ENCODE peak calls at places on chromosomes 3 and 15, in five cellular contexts. K is IMR-90, J is HCT116, F is SK-N-SH, G is A549. C is an unnamed sample.

GRCh38 chr3:194342861-194343560 is 8.1 kb downstream of the CPN2 start:
- DNase-seq in J (no peak), K (peak; percentile 59), G (no peak), F (no peak), C (no peak)

GRCh38 chr3:182294256-182294655 is 499.0 kb upstream of the ATP11B start:
- DNase-seq in G (no peak), F (no peak), J (no peak), K (no peak), C (no peak)

GRCh38 chr15:59436774-59437472 is 1.1 kb upstream of the FAM81A start:
- DNase-seq in K (no peak), F (peak; percentile 37), G (no peak), J (no peak), C (no peak)

GRCh38 chr3:28247286-28247685 is 5.9 kb downstream of the CMC1 start:
- DNase-seq in G (no peak), K (no peak), F (no peak), J (no peak), C (no peak)

GRCh38 chr3:162632672-162633071 is 1136.1 kb downstream of the OTOL1 start:
- DNase-seq in J (no peak), K (no peak), F (no peak), G (no peak), C (no peak)

GRCh38 chr3:125212096-125212508 is 446 bp downstream of the SLC12A8 start:
- DNase-seq in F (peak; percentile 62), K (no peak), G (no peak), J (no peak), C (no peak)

GRCh38 chr3:146092230-146092629 is 68.8 kb downstream of the PLOD2 start:
- DNase-seq in J (no peak), G (no peak), K (peak; percentile 38), F (no peak), C (no peak)

GRCh38 chr3:97037294-97037943 is 223.0 kb downstream of the EPHA6 start:
- DNase-seq in K (no peak), F (no peak), G (no peak), J (no peak), C (no peak)

GRCh38 chr15:53034767-53035245 is 244.7 kb upstream of the ONECUT1 start:
- DNase-seq in J (no peak), F (no peak), G (no peak), K (no peak), C (no peak)

GRCh38 chr3:141402476-141403171 is 34.3 kb downstream of the ZBTB38 start:
- DNase-seq in F (peak; percentile 84), J (no peak), K (peak; percentile 78), G (peak; percentile 45), C (no peak)

GRCh38 chr3:48507256-48508061 is 3.5 kb upstream of the SHISA5 start:
- DNase-seq in J (peak; percentile 87), G (peak; percentile 79), K (peak; percentile 67), F (peak; percentile 86), C (peak; percentile 65)

GRCh38 chr3:112908252-112908651 is 61.6 kb upstream of the CD200R1L start:
- DNase-seq in F (no peak), J (no peak), K (no peak), G (no peak), C (no peak)

GRCh38 chr3:26245236-26245635 is 377.3 kb upstream of the LRRC3B start:
- DNase-seq in J (no peak), K (no peak), F (no peak), G (no peak), C (no peak)

GRCh38 chr3:52244061-52244628 is 1.4 kb upstream of the PPM1M start:
- DNase-seq in K (peak; percentile 43), G (no peak), F (no peak), J (no peak), C (no peak)

GRCh38 chr15:89187911-89188514 is 33.4 kb downstream of the RLBP1 start:
- DNase-seq in F (no peak), G (no peak), K (peak; percentile 42), J (no peak), C (no peak)

GRCh38 chr15:36970522-36970921 is 129.8 kb downstream of the MEIS2 start:
- DNase-seq in G (no peak), J (no peak), K (no peak), F (no peak), C (no peak)

GRCh38 chr15:100114100-100114499 is 227.7 kb downstream of the ADAMTS17 start:
- DNase-seq in K (peak; percentile 92), G (no peak), F (no peak), J (no peak), C (no peak)

GRCh38 chr3:148873270-148873927 is 8.3 kb downstream of the CPA3 start:
- DNase-seq in G (no peak), K (no peak), F (no peak), J (no peak), C (no peak)

GRCh38 chr3:3800685-3801509 is 1.7 kb downstream of the LRRN1 start:
- DNase-seq in F (peak; percentile 61), G (no peak), J (no peak), K (no peak), C (no peak)

GRCh38 chr15:96087180-96087886 is 243.2 kb upstream of the NR2F2 start:
- DNase-seq in K (no peak), F (no peak), J (no peak), G (no peak), C (no peak)

GRCh38 chr15:101323793-101324505 is 28.9 kb upstream of the SNRPA1 start:
- DNase-seq in J (no peak), K (no peak), G (no peak), F (no peak), C (no peak)

GRCh38 chr3:112307557-112307956 is 13.5 kb upstream of the SLC9C1 start:
- DNase-seq in K (no peak), G (no peak), F (no peak), J (no peak), C (no peak)

GRCh38 chr15:44129911-44130310 is 65.2 kb downstream of the FRMD5 start:
- DNase-seq in G (no peak), J (no peak), F (no peak), K (no peak), C (no peak)

GRCh38 chr15:53323197-53323596 is 436.3 kb downstream of the WDR72 start:
- DNase-seq in G (no peak), K (no peak), J (no peak), F (no peak), C (no peak)

GRCh38 chr3:135125171-135125801 is 330.2 kb downstream of the EPHB1 start:
- DNase-seq in J (no peak), K (peak; percentile 27), F (no peak), G (no peak), C (peak; percentile 5)

GRCh38 chr3:139288266-139288821 is 55.5 kb upstream of the MRPS22 start:
- DNase-seq in K (no peak), G (no peak), J (no peak), F (peak; percentile 47), C (peak; percentile 67)

GRCh38 chr3:100030346-100030745 is 84.0 kb downstream of the FILIP1L start:
- DNase-seq in F (no peak), K (peak; percentile 53), G (no peak), J (no peak), C (no peak)

GRCh38 chr15:91790826-91791225 is 62.7 kb upstream of the SLCO3A1 start:
- DNase-seq in K (no peak), G (no peak), F (no peak), J (no peak), C (no peak)

GRCh38 chr15:29342201-29342600 is 72.6 kb upstream of the NSMCE3 start:
- DNase-seq in K (no peak), F (no peak), J (no peak), G (no peak), C (no peak)

GRCh38 chr3:107425033-107425432 is 47.8 kb downstream of the CCDC54 start:
- DNase-seq in G (no peak), F (no peak), J (no peak), K (peak; percentile 5), C (no peak)

GRCh38 chr3:107430214-107431047 is 53.2 kb downstream of the CCDC54 start:
- DNase-seq in F (peak; percentile 13), G (no peak), J (no peak), K (peak; percentile 19), C (no peak)

GRCh38 chr3:107429330-107430181 is 52.3 kb downstream of the CCDC54 start:
- DNase-seq in J (peak; percentile 67), G (peak; percentile 80), K (peak; percentile 87), F (peak; percentile 82), C (peak; percentile 64)

GRCh38 chr3:107428051-107428858 is 51.0 kb downstream of the CCDC54 start:
- DNase-seq in G (no peak), J (no peak), F (no peak), K (no peak), C (no peak)

DNA sequence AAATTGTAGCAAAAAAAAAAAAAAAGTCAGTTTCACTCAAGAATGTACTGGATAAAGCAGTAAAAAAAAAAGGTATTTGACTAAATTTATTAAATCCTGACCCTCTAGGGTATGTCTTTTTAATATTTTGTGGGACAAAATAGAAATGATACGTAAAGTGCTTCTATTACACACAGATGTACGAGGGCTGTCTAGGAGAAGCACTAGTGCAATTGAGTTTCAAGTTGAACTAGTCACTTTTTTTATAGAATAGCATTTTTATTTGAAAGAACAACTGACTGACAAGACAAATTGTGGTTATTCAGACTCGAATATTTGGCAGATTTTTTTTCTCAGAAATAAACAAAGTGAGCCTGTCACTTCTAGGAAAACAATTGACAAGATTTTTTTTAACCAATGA is 49.0 kb downstream of the CCDC54 start:
- DNase-seq in J (no peak), F (no peak), G (no peak), K (no peak), C (no peak)
- TF ChIP-seq RAD21 in J (no peak), F (no peak), G (no peak), K (no peak), C (no peak)

GRCh38 chr15:93063796-93064690 is 25.0 kb downstream of the RGMA start:
- DNase-seq in J (no peak), K (no peak), F (no peak), G (no peak), C (no peak)
- H3K27ac ChIP-seq in J (no peak overlapping the region), K (no peak overlapping the region), F (no peak overlapping the region), G (no peak overlapping the region), C (no peak overlapping the region)

GRCh38 chr3:173774275-173774674 is 376.7 kb downstream of the NLGN1 start:
- DNase-seq in F (no peak), G (no peak), K (no peak), J (no peak), C (no peak)
- TF ChIP-seq RAD21 in F (no peak), G (no peak), K (no peak), J (no peak), C (no peak)

GRCh38 chr15:80844011-80844732 is 65.0 kb downstream of the CEMIP start:
- DNase-seq in K (peak; percentile 64), F (no peak), G (peak; percentile 34), J (no peak), C (no peak)
- H3K27ac ChIP-seq in K (no peak overlapping the region), F (no peak overlapping the region), G (peak overlapping the region; percentile 42), J (peak overlapping the region; percentile 16), C (no peak overlapping the region)

C was measured in K562.